ENCODE peak calls at places on chromosomes 6 and 20, in eight cellular contexts. One of them, this sample, is unnamed.
A peak's percentile ranks its signal among the peaks of the same experiment; 100 is the strongest.

GRCh38 chr6:3230275-3231212 is 3.1 kb upstream of the TUBB2B start:
- DNase-seq in cerebellum: peak; percentile 89
- DNase-seq in T-helper 1 cell: no peak
- DNase-seq in AG09309: no peak
- DNase-seq in HEK293T: no peak
- DNase-seq in choroid plexus epithelial cell: peak; percentile 46
- DNase-seq in progenitor cell of endocrine pancreas: no peak
- DNase-seq in GM20000: no peak
- DNase-seq in this sample: no peak

GRCh38 chr6:47352966-47353365 is 43.3 kb upstream of the TNFRSF21 start:
- DNase-seq in GM20000: no peak
- DNase-seq in choroid plexus epithelial cell: no peak
- DNase-seq in AG09309: no peak
- DNase-seq in T-helper 1 cell: no peak
- DNase-seq in HEK293T: no peak
- DNase-seq in cerebellum: peak; percentile 56
- DNase-seq in progenitor cell of endocrine pancreas: no peak
- DNase-seq in this sample: no peak

GRCh38 chr6:33174784-33175183 is 17.5 kb downstream of the COL11A2 start:
- DNase-seq in progenitor cell of endocrine pancreas: no peak
- DNase-seq in T-helper 1 cell: no peak
- DNase-seq in cerebellum: no peak
- DNase-seq in choroid plexus epithelial cell: no peak
- DNase-seq in HEK293T: no peak
- DNase-seq in GM20000: no peak
- DNase-seq in AG09309: no peak
- DNase-seq in this sample: no peak

GRCh38 chr6:167768471-167769215 is 58.1 kb upstream of the AFDN start:
- DNase-seq in GM20000: no peak
- DNase-seq in progenitor cell of endocrine pancreas: no peak
- DNase-seq in HEK293T: no peak
- DNase-seq in choroid plexus epithelial cell: no peak
- DNase-seq in T-helper 1 cell: no peak
- DNase-seq in AG09309: no peak
- DNase-seq in cerebellum: no peak
- DNase-seq in this sample: no peak

GRCh38 chr6:104575536-104575935 is 284.2 kb downstream of the HACE1 start:
- DNase-seq in T-helper 1 cell: no peak
- DNase-seq in GM20000: no peak
- DNase-seq in progenitor cell of endocrine pancreas: no peak
- DNase-seq in HEK293T: no peak
- DNase-seq in cerebellum: no peak
- DNase-seq in choroid plexus epithelial cell: no peak
- DNase-seq in AG09309: no peak
- DNase-seq in this sample: no peak

GRCh38 chr6:71294121-71294523 is 5.5 kb downstream of the OGFRL1 start:
- DNase-seq in AG09309: peak; percentile 94
- DNase-seq in progenitor cell of endocrine pancreas: no peak
- DNase-seq in choroid plexus epithelial cell: peak; percentile 92
- DNase-seq in HEK293T: no peak
- DNase-seq in T-helper 1 cell: no peak
- DNase-seq in cerebellum: peak; percentile 71
- DNase-seq in GM20000: no peak
- DNase-seq in this sample: no peak

GRCh38 chr6:148628251-148628650 is 118.6 kb upstream of the UST start:
- DNase-seq in AG09309: no peak
- DNase-seq in HEK293T: no peak
- DNase-seq in choroid plexus epithelial cell: no peak
- DNase-seq in GM20000: no peak
- DNase-seq in cerebellum: no peak
- DNase-seq in progenitor cell of endocrine pancreas: no peak
- DNase-seq in T-helper 1 cell: no peak
- DNase-seq in this sample: no peak

GRCh38 chr20:63309261-63310071 is 16.5 kb downstream of the COL20A1 start:
- DNase-seq in HEK293T: peak; percentile 74
- DNase-seq in T-helper 1 cell: peak; percentile 20
- DNase-seq in GM20000: peak; percentile 77
- DNase-seq in AG09309: no peak
- DNase-seq in progenitor cell of endocrine pancreas: peak; percentile 50
- DNase-seq in cerebellum: peak; percentile 76
- DNase-seq in choroid plexus epithelial cell: peak; percentile 52
- DNase-seq in this sample: peak; percentile 13

GRCh38 chr20:38302721-38303120 is 1.2 kb upstream of the BPI start:
- DNase-seq in HEK293T: no peak
- DNase-seq in T-helper 1 cell: no peak
- DNase-seq in progenitor cell of endocrine pancreas: no peak
- DNase-seq in cerebellum: no peak
- DNase-seq in AG09309: no peak
- DNase-seq in GM20000: no peak
- DNase-seq in choroid plexus epithelial cell: peak; percentile 54
- DNase-seq in this sample: no peak

GRCh38 chr20:62822788-62823651 is 6.2 kb downstream of the COL9A3 start:
- DNase-seq in HEK293T: peak; percentile 82
- DNase-seq in choroid plexus epithelial cell: no peak
- DNase-seq in progenitor cell of endocrine pancreas: no peak
- DNase-seq in GM20000: peak; percentile 88
- DNase-seq in AG09309: no peak
- DNase-seq in cerebellum: no peak
- DNase-seq in T-helper 1 cell: no peak
- DNase-seq in this sample: no peak